ENCODE peak calls at places on chromosomes 5 and 9, in seven cellular contexts. H, F, O, W, U, V and E are unnamed samples.

GRCh38 chr5:170755679-170756456 is 27.7 kb upstream of the GABRP start:
- DNase-seq in H (no peak), F (no peak), O (peak), W (no peak), U (no peak), V (no peak), E (no peak)

GRCh38 chr5:79954620-79955019 is 36.4 kb downstream of the MTX3 start:
- DNase-seq in H (no peak), F (no peak), O (no peak), W (no peak), U (no peak), V (no peak), E (no peak)

GRCh38 chr5:21817668-21818419 is 1035.3 kb downstream of the CDH12 start:
- DNase-seq in H (no peak), F (no peak), O (no peak), W (no peak), U (no peak), V (no peak), E (no peak)

GRCh38 chr5:40406426-40407211 is 273.1 kb upstream of the PTGER4 start:
- DNase-seq in H (peak), F (no peak), O (no peak), W (no peak), U (no peak), V (no peak), E (no peak)

GRCh38 chr9:97636903-97637302 is 3.3 kb downstream of the NCBP1 start:
- DNase-seq in H (no peak), F (no peak), O (no peak), W (no peak), U (no peak), V (no peak), E (no peak)

GRCh38 chr9:14356376-14356775 is 42.4 kb upstream of the NFIB start:
- DNase-seq in H (no peak), F (no peak), O (peak), W (no peak), U (no peak), V (no peak), E (no peak)

GRCh38 chr5:100407053-100407452 is 128.1 kb upstream of the FAM174A start:
- DNase-seq in H (no peak), F (no peak), O (no peak), W (no peak), U (no peak), V (no peak), E (no peak)

GRCh38 chr9:115413766-115414382 is 295.9 kb upstream of the TNC start:
- DNase-seq in H (no peak), F (no peak), O (no peak), W (no peak), U (no peak), V (no peak), E (no peak)

GRCh38 chr5:56229106-56229505 is 4.0 kb downstream of the ANKRD55 start:
- DNase-seq in H (no peak), F (no peak), O (no peak), W (no peak), U (no peak), V (no peak), E (no peak)

GRCh38 chr9:13588151-13589043 is 308.9 kb upstream of the MPDZ start:
- DNase-seq in H (no peak), F (no peak), O (no peak), W (no peak), U (no peak), V (no peak), E (no peak)

GRCh38 chr5:117690603-117691002 is 1116.0 kb upstream of the SEMA6A start:
- DNase-seq in H (no peak), F (no peak), O (no peak), W (no peak), U (no peak), V (no peak), E (no peak)

GRCh38 chr9:116243708-116244107 is 90.1 kb downstream of the PAPPA start:
- DNase-seq in H (no peak), F (no peak), O (no peak), W (no peak), U (no peak), V (no peak), E (no peak)

GRCh38 chr5:159764283-159764927 is 151.9 kb upstream of the ADRA1B start:
- DNase-seq in H (no peak), F (no peak), O (no peak), W (no peak), U (no peak), V (no peak), E (no peak)

GRCh38 chr9:82216435-82216834 is 227.9 kb downstream of the SPATA31D1 start:
- DNase-seq in H (no peak), F (no peak), O (no peak), W (no peak), U (no peak), V (no peak), E (no peak)

GRCh38 chr5:96427823-96428222 is 5.2 kb downstream of the PCSK1 start:
- DNase-seq in H (no peak), F (no peak), O (no peak), W (no peak), U (no peak), V (no peak), E (no peak)

GRCh38 chr9:124886461-124886860 is 24.5 kb downstream of the ARPC5L start:
- DNase-seq in H (no peak), F (no peak), O (no peak), W (no peak), U (no peak), V (no peak), E (no peak)

GRCh38 chr5:120507826-120508463 is 43.8 kb downstream of the PRR16 start:
- DNase-seq in H (no peak), F (no peak), O (no peak), W (no peak), U (no peak), V (no peak), E (no peak)

GRCh38 chr9:136655244-136656225 is 7.2 kb upstream of the EGFL7 start:
- DNase-seq in H (no peak), F (no peak), O (no peak), W (no peak), U (no peak), V (no peak), E (no peak)

GRCh38 chr9:37309136-37309535 is 113.4 kb upstream of the GRHPR start:
- DNase-seq in H (peak), F (no peak), O (no peak), W (peak), U (no peak), V (peak), E (peak)

GRCh38 chr5:612498-613424 is 621 bp downstream of the CEP72 start:
- DNase-seq in H (no peak), F (no peak), O (no peak), W (peak), U (no peak), V (no peak), E (no peak)

GRCh38 chr5:65769539-65769938 is 47.5 kb downstream of the NLN start:
- DNase-seq in H (no peak), F (no peak), O (no peak), W (no peak), U (no peak), V (no peak), E (no peak)

GRCh38 chr5:180589771-180590542 is 1.3 kb downstream of the SCGB3A1 start:
- DNase-seq in H (no peak), F (no peak), O (peak), W (no peak), U (no peak), V (no peak), E (peak)

GRCh38 chr9:122226758-122227575 is 1.8 kb downstream of the LHX6 start:
- DNase-seq in H (no peak), F (no peak), O (peak), W (no peak), U (no peak), V (no peak), E (no peak)

GRCh38 chr5:56388229-56389065 is 155.3 kb upstream of the ANKRD55 start:
- DNase-seq in H (peak), F (no peak), O (no peak), W (no peak), U (no peak), V (no peak), E (no peak)

GRCh38 chr9:129866373-129867137 is 31.3 kb downstream of the USP20 start:
- DNase-seq in H (no peak), F (no peak), O (no peak), W (no peak), U (no peak), V (no peak), E (no peak)

GRCh38 chr5:158390556-158390955 is 531.6 kb upstream of the CLINT1 start:
- DNase-seq in H (no peak), F (no peak), O (no peak), W (no peak), U (no peak), V (no peak), E (no peak)

GRCh38 chr9:136353757-136354488 is 9.6 kb downstream of the DNLZ start:
- DNase-seq in H (no peak), F (no peak), O (no peak), W (peak), U (no peak), V (no peak), E (no peak)

GRCh38 chr9:80866576-80867227 is 822.6 kb downstream of the TLE1 start:
- DNase-seq in H (no peak), F (no peak), O (no peak), W (no peak), U (no peak), V (no peak), E (no peak)

GRCh38 chr9:13535141-13535540 is 255.6 kb upstream of the MPDZ start:
- DNase-seq in H (no peak), F (no peak), O (no peak), W (no peak), U (no peak), V (no peak), E (no peak)

GRCh38 chr9:16871358-16872151 is 1.1 kb upstream of the BNC2 start:
- DNase-seq in H (no peak), F (peak), O (peak), W (no peak), U (no peak), V (no peak), E (peak)

GRCh38 chr5:72156921-72157320 is 49.6 kb downstream of the MAP1B start:
- DNase-seq in H (no peak), F (no peak), O (no peak), W (no peak), U (no peak), V (no peak), E (no peak)

GRCh38 chr5:155954739-155955445 is 372.1 kb upstream of the SGCD start:
- DNase-seq in H (no peak), F (no peak), O (no peak), W (no peak), U (no peak), V (no peak), E (no peak)

GRCh38 chr5:64074533-64074932 is 91.1 kb upstream of the RNF180 start:
- DNase-seq in H (peak), F (no peak), O (peak), W (peak), U (no peak), V (no peak), E (peak)

GRCh38 chr9:8860925-8861324 is 1061.3 kb upstream of the DMAC1 start:
- DNase-seq in H (no peak), F (no peak), O (no peak), W (no peak), U (no peak), V (no peak), E (no peak)

GRCh38 chr5:22316291-22316690 is 536.9 kb downstream of the CDH12 start:
- DNase-seq in H (no peak), F (no peak), O (no peak), W (no peak), U (no peak), V (no peak), E (no peak)

GRCh38 chr5:160508780-160509361 is 87.2 kb downstream of the PTTG1 start:
- DNase-seq in H (peak), F (peak), O (peak), W (peak), U (peak), V (peak), E (peak)

GRCh38 chr9:116163293-116164055 is 9.9 kb downstream of the PAPPA start:
- DNase-seq in H (peak), F (no peak), O (no peak), W (peak), U (no peak), V (no peak), E (no peak)

GRCh38 chr5:137498301-137498735 is 808 bp downstream of the SPOCK1 start:
- DNase-seq in H (no peak), F (no peak), O (peak), W (no peak), U (no peak), V (no peak), E (peak)

GRCh38 chr9:105191508-105192118 is 52.8 kb upstream of the SLC44A1 start:
- DNase-seq in H (peak), F (no peak), O (no peak), W (no peak), U (peak), V (no peak), E (no peak)
- TF ChIP-seq TAF1 in H (no peak), F (no peak), O (no peak), W (no peak), U (no peak), V (no peak), E (no peak)

DNA sequence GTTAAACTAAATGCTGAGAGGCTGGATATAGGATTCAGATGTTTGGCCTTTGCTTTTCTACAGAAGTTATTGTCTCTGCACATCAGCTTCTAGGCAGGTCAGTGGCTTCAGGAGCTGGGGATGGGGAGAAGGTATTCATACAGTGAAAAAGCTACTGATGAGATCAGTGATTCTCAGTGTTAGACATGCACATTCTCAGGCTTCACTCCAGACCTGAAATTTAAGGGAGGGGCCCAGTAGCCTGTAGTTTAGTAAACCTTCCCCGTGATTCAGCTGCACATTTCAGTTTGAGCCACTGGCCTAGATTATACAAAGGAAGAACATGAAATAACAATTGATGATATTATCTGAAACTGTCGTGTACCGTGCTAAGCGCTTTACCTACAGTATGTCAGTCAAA is 127.2 kb downstream of the ARHGAP26 start:
- DNase-seq in H (no peak), F (no peak), O (no peak), W (no peak), U (no peak), V (no peak), E (no peak)
- TF ChIP-seq POLR2AphosphoS5 in H (no peak), F (no peak), O (no peak), W (no peak), U (no peak), V (no peak), E (no peak)

GRCh38 chr5:35393901-35394300 is 163.6 kb upstream of the PRLR start:
- DNase-seq in H (no peak), F (no peak), O (no peak), W (no peak), U (peak), V (no peak), E (no peak)
- TF ChIP-seq TAF1 in H (no peak), F (no peak), O (no peak), W (no peak), U (no peak), V (no peak), E (no peak)

GRCh38 chr9:134375430-134376385 is 49.5 kb downstream of the RXRA start:
- DNase-seq in H (no peak), F (no peak), O (peak), W (no peak), U (no peak), V (no peak), E (no peak)
- TF ChIP-seq POLR2AphosphoS5 in H (no peak), F (no peak), O (no peak), W (no peak), U (no peak), V (no peak), E (no peak)

GRCh38 chr5:141496038-141496437 is 7.2 kb downstream of the PCDHGC5 start:
- DNase-seq in H (no peak), F (no peak), O (no peak), W (no peak), U (no peak), V (no peak), E (no peak)
- TF ChIP-seq TAF1 in H (no peak), F (no peak), O (no peak), W (no peak), U (no peak), V (no peak), E (no peak)

DNA sequence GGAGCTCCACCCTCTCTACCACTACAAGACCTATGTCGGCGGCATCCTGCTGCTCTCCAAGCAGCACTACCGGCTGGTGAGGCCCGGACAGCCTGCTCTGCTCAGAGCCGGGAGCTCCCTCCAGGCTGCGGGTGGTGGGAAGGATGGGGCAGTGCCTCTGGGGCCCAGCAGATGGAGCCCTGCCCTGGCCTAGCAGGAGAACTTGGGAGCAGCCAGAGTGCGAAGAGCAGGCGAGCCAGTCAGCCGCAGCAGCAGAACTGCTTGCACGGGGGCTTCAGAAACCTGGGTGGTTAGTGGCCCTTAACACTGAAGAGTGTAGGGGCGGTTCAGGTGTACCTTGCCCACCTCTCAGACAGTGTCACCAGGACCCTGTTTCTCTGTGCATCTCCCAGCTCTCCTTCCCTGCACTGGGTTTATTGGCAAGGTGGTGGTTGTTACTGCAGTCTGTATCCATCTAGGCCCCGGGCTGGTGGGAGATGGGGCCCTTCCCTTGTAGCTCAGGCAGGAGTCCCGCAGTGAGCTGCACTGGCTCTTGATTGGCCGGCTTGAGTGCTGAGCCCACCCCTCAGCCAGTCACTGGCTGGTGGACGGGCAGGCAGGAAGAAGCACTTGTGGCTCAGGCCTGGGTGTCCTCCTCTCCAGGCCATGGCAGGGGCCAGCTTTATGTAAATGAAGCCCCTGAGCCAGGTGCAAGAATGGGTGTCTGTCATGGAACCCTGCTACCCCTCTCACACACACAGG is 7.7 kb downstream of the B4GALT7 start:
- DNase-seq in H (peak), F (peak), O (peak), W (peak), U (no peak), V (peak), E (peak)
- TF ChIP-seq POLR2AphosphoS5 in H (no peak), F (no peak), O (no peak), W (no peak), U (no peak), V (peak), E (no peak)

DNA sequence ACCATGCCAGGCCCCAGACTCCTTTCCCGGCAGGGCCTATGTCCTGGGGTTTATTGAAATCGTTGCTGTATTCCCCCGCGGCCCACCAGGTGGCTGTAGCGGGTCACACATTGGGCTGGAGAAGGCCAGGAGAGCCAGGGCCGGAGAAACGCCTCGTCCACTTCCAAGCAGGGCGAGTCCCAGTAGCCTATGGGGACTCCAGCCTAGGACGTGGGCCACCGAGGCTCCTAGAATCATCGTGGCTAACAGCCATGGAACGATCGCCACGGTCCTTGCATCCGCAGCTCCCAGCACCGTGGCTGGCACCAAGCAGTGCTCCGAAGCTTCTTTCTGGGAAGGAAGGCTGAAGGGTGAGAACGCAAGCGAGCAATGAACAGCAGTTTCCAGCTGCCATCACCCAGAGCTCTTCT is 87.7 kb downstream of the ENTREP1 start:
- DNase-seq in H (peak), F (no peak), O (peak), W (peak), U (no peak), V (peak), E (no peak)
- TF ChIP-seq TAF1 in H (no peak), F (no peak), O (no peak), W (no peak), U (no peak), V (no peak), E (no peak)